ENCODE peak calls at places on chromosomes 1 and 21, in ten cellular contexts. G is heart right ventricle; O is pancreas; P is activated CD8-positive, alpha-beta T cell treated with anti-CD3 and anti-CD28 coated beads, Interleukin-2, amount 10 ng/mL, durations not matched to agents 7 days and 5 days; A is PC-3; S is stimulated activated CD8-positive, alpha-beta memory T cell treated with anti-CD3 and anti-CD28 coated beads, Interleukin-4, amount 100 ng/mL, for 4 hours; R is activated naive CD8-positive, alpha-beta T cell treated with anti-CD3 and anti-CD28 coated beads, Interleukin-2, amount 10 ng/mL, durations not matched to agents 7 days and 5 days; J is occipital lobe; Y is nucleus accumbens; X is left lung. B is an unnamed sample.

GRCh38 chr1:192311281-192311680 is 5.5 kb upstream of the RGS21 start:
- DNase-seq in A (peak; percentile 34), R (no peak), G (no peak), J (no peak), Y (no peak), X (no peak), S (no peak), P (no peak), O (no peak), B (no peak)

GRCh38 chr1:18631496-18632217 is 1.0 kb downstream of the PAX7 start:
- DNase-seq in O (no peak), R (no peak), J (no peak), Y (no peak), A (no peak), P (no peak), G (no peak), S (no peak), X (no peak), B (no peak)

GRCh38 chr1:155268630-155269029 is 4.7 kb downstream of the CLK2 start:
- DNase-seq in G (no peak), R (no peak), A (no peak), J (no peak), P (no peak), X (no peak), Y (no peak), O (no peak), S (no peak), B (no peak)

GRCh38 chr1:942411-942821 is 16.6 kb downstream of the NOC2L start:
- DNase-seq in A (no peak), O (no peak), J (no peak), X (no peak), S (no peak), R (peak; percentile 64), Y (no peak), P (no peak), G (no peak), B (no peak)

GRCh38 chr1:62180649-62181048 is 14.0 kb upstream of the L1TD1 start:
- DNase-seq in X (no peak), S (no peak), Y (no peak), R (no peak), J (no peak), A (peak; percentile 83), P (no peak), G (no peak), O (no peak), B (no peak)

GRCh38 chr1:204714861-204715511 is 29.4 kb upstream of the LRRN2 start:
- DNase-seq in A (no peak), X (no peak), J (no peak), S (no peak), R (no peak), Y (no peak), G (no peak), O (no peak), P (no peak), B (no peak)

GRCh38 chr1:115828101-115829022 is 12.6 kb downstream of the NHLH2 start:
- DNase-seq in G (no peak), O (peak; percentile 28), S (no peak), A (no peak), P (no peak), X (peak; percentile 81), Y (no peak), R (no peak), J (no peak), B (peak; percentile 16)

GRCh38 chr1:91314643-91315042 is 90.0 kb downstream of the HFM1 start:
- DNase-seq in O (no peak), J (no peak), X (no peak), P (no peak), S (no peak), G (no peak), A (peak; percentile 1), R (no peak), Y (no peak), B (no peak)

GRCh38 chr1:30111431-30111830 is 612.0 kb downstream of the MATN1 start:
- DNase-seq in S (no peak), X (no peak), O (peak; percentile 25), A (peak; percentile 71), R (no peak), Y (no peak), J (peak; percentile 24), G (peak; percentile 36), P (peak; percentile 25), B (peak; percentile 54)

GRCh38 chr1:52571783-52572182 is 18.9 kb upstream of the TUT4 start:
- DNase-seq in P (peak; percentile 26), S (no peak), J (no peak), G (no peak), R (no peak), A (peak; percentile 22), Y (no peak), X (no peak), O (no peak), B (no peak)

GRCh38 chr1:18203645-18204044 is 96.0 kb downstream of the IGSF21 start:
- DNase-seq in G (no peak), S (no peak), P (no peak), Y (no peak), O (no peak), R (no peak), X (no peak), J (no peak), A (no peak), B (no peak)

GRCh38 chr1:27001570-27002360 is 8.3 kb downstream of the TRNP1 start:
- DNase-seq in O (peak; percentile 17), X (no peak), P (no peak), J (peak; percentile 31), Y (no peak), R (no peak), S (no peak), G (peak; percentile 38), A (peak; percentile 46), B (peak; percentile 48)

GRCh38 chr21:29382029-29382654 is 83.4 kb downstream of the BACH1 start:
- DNase-seq in G (no peak), P (no peak), R (no peak), S (no peak), X (no peak), O (no peak), J (no peak), Y (no peak), A (peak; percentile 87), B (no peak)

GRCh38 chr1:20634065-20634593 is 871 bp downstream of the PINK1 start:
- DNase-seq in G (no peak), X (no peak), Y (no peak), S (no peak), J (no peak), P (peak; percentile 42), A (no peak), O (no peak), R (no peak), B (no peak)

GRCh38 chr1:42290130-42290529 is 44.9 kb downstream of the FOXJ3 start:
- DNase-seq in X (no peak), J (no peak), S (no peak), Y (no peak), P (no peak), R (no peak), G (no peak), O (no peak), A (peak; percentile 46), B (no peak)

GRCh38 chr1:2126331-2127180 is 68.0 kb downstream of the FAAP20 start:
- DNase-seq in A (no peak), S (no peak), J (no peak), P (no peak), X (peak; percentile 69), O (no peak), G (no peak), Y (no peak), R (no peak), B (no peak)

GRCh38 chr1:219523411-219523810 is 89.5 kb downstream of the ZC3H11B start:
- DNase-seq in A (no peak), G (no peak), R (no peak), S (no peak), O (no peak), P (no peak), J (no peak), Y (no peak), X (no peak), B (no peak)

GRCh38 chr1:195591917-195592672 is 1016.1 kb downstream of the KCNT2 start:
- DNase-seq in A (peak; percentile 85), G (no peak), S (no peak), X (no peak), O (no peak), Y (no peak), R (no peak), P (no peak), J (no peak), B (no peak)

GRCh38 chr1:207873055-207873890 is 37.7 kb downstream of the CD34 start:
- DNase-seq in R (no peak), G (no peak), Y (no peak), J (no peak), A (no peak), S (no peak), P (peak; percentile 58), X (no peak), O (no peak), B (no peak)

GRCh38 chr1:85894651-85895050 is 186.4 kb upstream of the ZNHIT6 start:
- DNase-seq in S (no peak), J (no peak), X (no peak), R (no peak), Y (no peak), A (peak; percentile 61), O (peak; percentile 9), P (peak; percentile 20), G (peak; percentile 10), B (no peak)

B was measured in midbrain.